ENCODE peak calls at places on chromosomes 16 and 17, in five cellular contexts. P is brain microvascular endothelial cell, R is gastrocnemius medialis, D is pancreas, K is cardiac muscle cell. I is an unnamed sample. For H3K36me3, the result is how much of the 10 kb centered on the place peaks cover.

GRCh38 chr17:82287849-82288601 is 14.5 kb upstream of the CSNK1D start:
- DNase-seq in D (peak), P (peak), R (peak), K (peak), I (no peak)

GRCh38 chr17:66704858-66705257 is 130.1 kb upstream of the CACNG5 start:
- DNase-seq in D (no peak), R (no peak), K (no peak), P (no peak), I (no peak)

GRCh38 chr17:78815696-78816095 is 24.9 kb downstream of the USP36 start:
- DNase-seq in R (no peak), D (no peak), P (no peak), K (no peak), I (no peak)

GRCh38 chr16:22969567-22969966 is 155.6 kb downstream of the HS3ST2 start:
- DNase-seq in R (peak), P (no peak), K (no peak), D (no peak), I (no peak)

GRCh38 chr17:37239690-37240344 is 136.0 kb upstream of the C17orf78 start:
- DNase-seq in D (no peak), P (peak), R (no peak), K (peak), I (no peak)

GRCh38 chr16:13957197-13958078 is 37.5 kb downstream of the ERCC4 start:
- DNase-seq in D (peak), R (peak), K (peak), P (peak), I (peak)

GRCh38 chr17:79164408-79164807 is 89.8 kb downstream of the ENGASE start:
- DNase-seq in P (no peak), K (no peak), D (no peak), R (no peak), I (no peak)

GRCh38 chr17:72931163-72931562 is 161.3 kb downstream of the SLC39A11 start:
- DNase-seq in R (no peak), K (no peak), P (no peak), D (no peak), I (no peak)

GRCh38 chr17:68295086-68295485 is 3.8 kb downstream of the ARSG start:
- DNase-seq in K (no peak), R (no peak), D (no peak), P (no peak), I (no peak)

GRCh38 chr16:12391974-12392373 is 411.7 kb downstream of the CPPED1 start:
- DNase-seq in K (no peak), R (no peak), D (no peak), P (no peak), I (no peak)

GRCh38 chr16:12393208-12393607 is 410.5 kb downstream of the CPPED1 start:
- DNase-seq in R (no peak), P (no peak), D (no peak), K (no peak), I (no peak)

GRCh38 chr16:12392585-12393089 is 411.1 kb downstream of the CPPED1 start:
- DNase-seq in K (no peak), P (no peak), R (no peak), D (no peak), I (no peak)

GRCh38 chr16:12390074-12390473 is 413.5 kb downstream of the SNX29 start:
- DNase-seq in P (no peak), D (no peak), R (no peak), K (no peak), I (no peak)

GRCh38 chr16:12390644-12391043 is 413.0 kb downstream of the CPPED1 start:
- DNase-seq in R (no peak), D (no peak), K (no peak), P (peak), I (no peak)
- H3K4me3 ChIP-seq in R (no peak), D (no peak), K (no peak), P (no peak), I (no peak)

DNA sequence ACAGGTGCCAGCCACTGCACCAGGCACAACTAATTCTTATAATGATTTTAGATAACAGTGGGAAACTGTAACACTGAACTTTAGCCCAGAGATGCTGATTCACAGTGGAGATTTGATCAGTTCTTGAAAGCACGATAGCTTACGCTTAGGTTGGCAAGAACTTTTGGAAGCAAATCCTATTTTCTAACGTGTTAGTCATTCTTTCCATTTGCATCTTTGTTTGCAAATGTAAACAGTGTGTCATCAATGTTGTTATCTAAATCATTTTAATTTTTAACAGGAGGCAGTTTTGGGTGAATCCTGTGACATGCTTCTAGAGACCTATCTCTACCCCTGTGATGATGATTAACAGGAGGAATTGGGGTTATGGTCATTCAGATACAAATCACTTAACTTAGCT is 35.7 kb upstream of the GNA13 start:
- DNase-seq in P (no peak), D (no peak), K (peak), R (no peak), I (no peak)
- TF ChIP-seq CTCF in P (no peak), D (no peak), K (no peak), R (no peak), I (no peak)

GRCh38 chr16:68227183-68227793 is 8.6 kb downstream of the ESRP2 start:
- DNase-seq in D (no peak), P (no peak), K (no peak), R (no peak), I (no peak)
- H3K36me3 ChIP-seq in D (under half), P (under half), K (under half), R (under half), I (under half)

GRCh38 chr16:58814348-58814801 is 80.3 kb upstream of the GOT2 start:
- DNase-seq in D (peak), P (peak), R (peak), K (peak), I (peak)
- H3K4me3 ChIP-seq in D (no peak), P (peak), R (no peak), K (peak), I (no peak)

GRCh38 chr17:4497101-4497824 is 1.4 kb upstream of the SPNS2 start:
- DNase-seq in D (peak), R (no peak), K (no peak), P (no peak), I (peak)

GRCh38 chr17:4490637-4491061 is 8.0 kb upstream of the SPNS2 start:
- DNase-seq in R (no peak), P (no peak), D (no peak), K (no peak), I (no peak)

GRCh38 chr17:4488989-4489595 is 9.6 kb upstream of the SPNS2 start:
- DNase-seq in R (no peak), P (no peak), K (no peak), D (no peak), I (no peak)

GRCh38 chr17:4490109-4490591 is 8.5 kb upstream of the SPNS2 start:
- DNase-seq in D (no peak), K (no peak), R (no peak), P (no peak), I (no peak)

DNA sequence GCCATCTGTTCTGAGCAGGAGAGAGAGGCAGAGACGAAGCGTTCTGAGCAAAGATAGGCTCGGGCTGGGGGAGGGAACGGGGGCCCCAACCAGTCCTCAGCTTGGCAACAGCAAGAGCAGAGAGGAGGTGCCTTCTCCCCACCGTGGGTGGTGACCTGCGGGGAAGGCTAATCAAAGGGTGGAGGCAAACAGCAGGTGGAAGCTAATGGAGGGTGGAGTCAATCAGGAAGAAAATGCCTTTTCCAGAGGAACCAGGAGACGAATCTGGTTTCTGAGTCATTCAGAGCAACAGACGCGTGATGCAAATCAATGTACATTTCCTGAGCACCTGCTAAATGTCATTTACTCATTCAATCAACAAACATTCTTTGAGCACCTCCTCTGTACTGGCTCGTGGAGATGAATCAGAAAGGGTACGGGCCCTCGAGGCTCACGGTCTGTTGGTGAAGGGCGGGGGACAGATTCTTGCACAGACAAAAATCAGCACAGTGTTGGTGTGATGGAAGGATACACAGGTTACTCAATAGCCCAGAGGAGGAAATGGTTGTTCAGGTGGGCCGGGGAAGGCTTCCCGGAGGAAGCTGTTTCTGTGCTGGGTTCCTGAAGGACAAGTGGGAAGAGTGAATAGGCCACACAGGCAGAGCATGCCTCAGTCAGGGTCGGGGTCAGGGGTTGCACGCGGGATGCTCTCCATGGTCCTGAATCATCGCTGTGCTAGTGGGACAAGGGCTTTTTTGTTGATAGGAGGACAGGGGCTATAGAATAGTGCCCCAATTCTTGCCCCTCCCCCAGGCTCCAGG is 5.7 kb upstream of the SPNS2 start:
- DNase-seq in K (peak), D (no peak), R (no peak), P (no peak), I (no peak)
- TF ChIP-seq CTCF in K (no peak), D (no peak), R (no peak), P (no peak), I (no peak)

GRCh38 chr16:15790458-15790857 is 66.4 kb downstream of the MYH11 start:
- DNase-seq in P (no peak), K (no peak), D (no peak), R (no peak), I (no peak)
- H3K36me3 ChIP-seq in P (under half), K (under half), D (under half), R (under half), I (under half)

DNA sequence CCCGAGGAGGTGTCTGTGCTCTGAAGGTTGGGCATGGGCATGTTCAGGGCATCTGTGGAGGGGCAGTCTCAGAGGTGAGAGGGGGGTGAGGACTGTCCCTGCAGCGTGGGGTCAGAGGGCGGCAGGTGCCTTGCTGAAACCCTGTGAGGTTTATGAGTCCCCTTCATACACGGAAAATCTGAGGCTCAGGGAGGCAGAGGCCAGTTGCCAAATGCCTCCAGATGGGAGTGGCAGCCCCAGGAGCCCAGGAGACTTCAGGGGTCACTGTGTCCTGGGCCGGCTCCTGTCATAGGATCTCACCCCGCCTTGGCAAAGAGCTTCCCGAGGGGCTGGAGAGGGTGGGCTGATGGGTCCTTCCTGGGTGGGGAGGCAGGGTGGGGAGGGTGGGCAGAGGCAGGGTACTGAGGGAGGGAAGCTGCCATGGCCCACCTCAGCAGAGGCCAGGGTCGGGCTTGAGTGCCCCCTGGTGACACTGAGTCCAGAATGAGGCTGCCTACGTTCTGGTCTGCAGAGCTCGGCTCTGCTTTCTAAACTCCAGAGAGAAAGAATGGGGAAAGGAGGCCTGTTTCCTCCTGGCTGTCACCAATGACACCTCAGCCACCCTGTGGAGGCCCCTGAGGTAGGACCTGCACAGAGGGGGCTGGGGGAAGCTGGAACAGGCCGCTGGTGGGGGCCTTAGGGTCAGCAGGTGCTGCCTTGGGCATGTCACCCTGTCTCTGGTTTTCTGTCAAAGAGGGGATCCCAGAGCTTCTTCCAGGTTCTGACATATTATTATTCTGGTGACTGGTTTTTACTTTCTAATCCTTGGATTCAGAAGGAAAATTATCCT is 1.1 kb downstream of the LGALS9 start:
- DNase-seq in R (no peak), K (no peak), D (no peak), P (no peak), I (no peak)
- H3K4me3 ChIP-seq in R (peak), K (no peak), D (no peak), P (no peak), I (peak)

GRCh38 chr17:33512113-33512512 is 219.0 kb upstream of the ASIC2 start:
- DNase-seq in R (no peak), K (no peak), D (no peak), P (no peak), I (no peak)
- TF ChIP-seq CTCF in R (no peak), K (no peak), D (no peak), P (no peak), I (no peak)

I was measured in GM06990.